ENCODE peak calls at places on chromosomes 12 and 14, in six cellular contexts. One of them, this sample, is unnamed.

GRCh38 chr12:29026419-29026818 is 122.7 kb upstream of the FAR2 start:
- DNase-seq in K562: no peak
- DNase-seq in astrocyte of the cerebellum: peak; percentile 55
- DNase-seq in body of pancreas: no peak
- DNase-seq in HFFc6: no peak
- DNase-seq in AG09309: no peak
- DNase-seq in this sample: no peak

GRCh38 chr12:57741413-57741789 is 2.9 kb upstream of the AGAP2 start:
- DNase-seq in K562: no peak
- DNase-seq in astrocyte of the cerebellum: no peak
- DNase-seq in body of pancreas: no peak
- DNase-seq in HFFc6: no peak
- DNase-seq in AG09309: no peak
- DNase-seq in this sample: no peak

GRCh38 chr12:72146495-72146894 is 125.7 kb upstream of the TRHDE start:
- DNase-seq in K562: no peak
- DNase-seq in astrocyte of the cerebellum: no peak
- DNase-seq in body of pancreas: no peak
- DNase-seq in HFFc6: no peak
- DNase-seq in AG09309: no peak
- DNase-seq in this sample: no peak

GRCh38 chr12:78398750-78399149 is 465.8 kb upstream of the SYT1 start:
- DNase-seq in K562: no peak
- DNase-seq in astrocyte of the cerebellum: no peak
- DNase-seq in body of pancreas: no peak
- DNase-seq in HFFc6: no peak
- DNase-seq in AG09309: no peak
- DNase-seq in this sample: no peak

GRCh38 chr14:58104808-58105207 is 47.2 kb downstream of the ARMH4 start:
- DNase-seq in K562: no peak
- DNase-seq in astrocyte of the cerebellum: peak; percentile 84
- DNase-seq in body of pancreas: no peak
- DNase-seq in HFFc6: peak; percentile 74
- DNase-seq in AG09309: peak; percentile 18
- DNase-seq in this sample: no peak

GRCh38 chr14:97458302-97459137 is 661.3 kb downstream of the VRK1 start:
- DNase-seq in K562: no peak
- DNase-seq in astrocyte of the cerebellum: no peak
- DNase-seq in body of pancreas: peak; percentile 47
- DNase-seq in HFFc6: no peak
- DNase-seq in AG09309: no peak
- DNase-seq in this sample: no peak

GRCh38 chr12:100845095-100845494 is 50.5 kb downstream of the ANO4 start:
- DNase-seq in K562: no peak
- DNase-seq in astrocyte of the cerebellum: no peak
- DNase-seq in body of pancreas: no peak
- DNase-seq in HFFc6: no peak
- DNase-seq in AG09309: no peak
- DNase-seq in this sample: no peak

GRCh38 chr12:111784953-111785352 is 18.2 kb downstream of the ALDH2 start:
- DNase-seq in K562: no peak
- DNase-seq in astrocyte of the cerebellum: no peak
- DNase-seq in body of pancreas: no peak
- DNase-seq in HFFc6: no peak
- DNase-seq in AG09309: no peak
- DNase-seq in this sample: no peak

GRCh38 chr14:37711499-37712475 is 116.4 kb downstream of the TTC6 start:
- DNase-seq in K562: no peak
- DNase-seq in astrocyte of the cerebellum: no peak
- DNase-seq in body of pancreas: no peak
- DNase-seq in HFFc6: no peak
- DNase-seq in AG09309: no peak
- DNase-seq in this sample: no peak

GRCh38 chr12:62934799-62935674 is at the start of gene PPM1H:
- DNase-seq in K562: peak; percentile 88
- DNase-seq in astrocyte of the cerebellum: no peak
- DNase-seq in body of pancreas: peak; percentile 95
- DNase-seq in HFFc6: peak; percentile 30
- DNase-seq in AG09309: no peak
- DNase-seq in this sample: peak; percentile 29
- TF ChIP-seq CTCF in K562: peak; percentile 68
- TF ChIP-seq CTCF in astrocyte of the cerebellum: peak; percentile 36
- TF ChIP-seq CTCF in body of pancreas: peak; percentile 94
- TF ChIP-seq CTCF in HFFc6: peak; percentile 74
- TF ChIP-seq CTCF in AG09309: peak; percentile 23
- TF ChIP-seq CTCF in this sample: no peak

GRCh38 chr12:104458645-104459555 is 2.2 kb downstream of the CHST11 start:
- DNase-seq in K562: no peak
- DNase-seq in astrocyte of the cerebellum: no peak
- DNase-seq in body of pancreas: peak; percentile 29
- DNase-seq in HFFc6: no peak
- DNase-seq in AG09309: no peak
- DNase-seq in this sample: no peak
- TF ChIP-seq CTCF in K562: no peak
- TF ChIP-seq CTCF in astrocyte of the cerebellum: no peak
- TF ChIP-seq CTCF in body of pancreas: no peak
- TF ChIP-seq CTCF in HFFc6: no peak
- TF ChIP-seq CTCF in AG09309: peak; percentile 18
- TF ChIP-seq CTCF in this sample: no peak

DNA sequence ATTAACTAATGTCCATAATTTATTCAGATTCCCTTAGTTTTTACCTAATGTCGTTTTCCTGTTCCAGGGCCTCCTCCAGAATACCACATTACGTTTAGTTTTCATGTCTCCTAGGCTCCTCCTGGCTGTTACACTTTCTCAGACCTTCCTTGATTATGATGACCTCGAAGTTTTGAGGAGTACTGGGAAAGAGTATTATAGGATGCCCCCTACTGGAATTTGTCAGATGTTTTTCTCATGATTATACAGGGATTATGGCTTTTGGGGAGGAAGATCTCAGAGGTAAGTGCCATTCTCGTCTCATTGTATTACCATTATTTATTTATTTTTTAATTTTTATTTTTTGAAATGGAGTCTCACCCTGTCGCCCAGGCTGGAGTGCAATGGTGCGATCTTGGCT is 17.7 kb upstream of the C1S start:
- DNase-seq in K562: peak; percentile 64
- DNase-seq in astrocyte of the cerebellum: no peak
- DNase-seq in body of pancreas: no peak
- DNase-seq in HFFc6: peak; percentile 41
- DNase-seq in AG09309: no peak
- DNase-seq in this sample: no peak
- TF ChIP-seq CTCF in K562: peak; percentile 54
- TF ChIP-seq CTCF in astrocyte of the cerebellum: peak; percentile 32
- TF ChIP-seq CTCF in body of pancreas: peak; percentile 80
- TF ChIP-seq CTCF in HFFc6: peak; percentile 76
- TF ChIP-seq CTCF in AG09309: peak; percentile 41
- TF ChIP-seq CTCF in this sample: no peak

GRCh38 chr12:132478845-132479244 is 11.1 kb upstream of the FBRSL1 start:
- DNase-seq in K562: no peak
- DNase-seq in astrocyte of the cerebellum: no peak
- DNase-seq in body of pancreas: no peak
- DNase-seq in HFFc6: no peak
- DNase-seq in AG09309: no peak
- DNase-seq in this sample: no peak
- TF ChIP-seq CTCF in K562: peak; percentile 65
- TF ChIP-seq CTCF in astrocyte of the cerebellum: no peak
- TF ChIP-seq CTCF in body of pancreas: no peak
- TF ChIP-seq CTCF in HFFc6: peak; percentile 43
- TF ChIP-seq CTCF in AG09309: peak; percentile 14
- TF ChIP-seq CTCF in this sample: no peak

GRCh38 chr14:90809530-90810312 is 6.5 kb downstream of the TTC7B start:
- DNase-seq in K562: no peak
- DNase-seq in astrocyte of the cerebellum: no peak
- DNase-seq in body of pancreas: no peak
- DNase-seq in HFFc6: no peak
- DNase-seq in AG09309: no peak
- DNase-seq in this sample: no peak
- TF ChIP-seq CTCF in K562: no peak
- TF ChIP-seq CTCF in astrocyte of the cerebellum: no peak
- TF ChIP-seq CTCF in body of pancreas: no peak
- TF ChIP-seq CTCF in HFFc6: no peak
- TF ChIP-seq CTCF in AG09309: no peak
- TF ChIP-seq CTCF in this sample: no peak

GRCh38 chr14:102789349-102789748 is 12.1 kb downstream of the TRAF3 start:
- DNase-seq in K562: no peak
- DNase-seq in astrocyte of the cerebellum: no peak
- DNase-seq in body of pancreas: no peak
- DNase-seq in HFFc6: no peak
- DNase-seq in AG09309: no peak
- DNase-seq in this sample: no peak
- TF ChIP-seq CTCF in K562: no peak
- TF ChIP-seq CTCF in astrocyte of the cerebellum: no peak
- TF ChIP-seq CTCF in body of pancreas: no peak
- TF ChIP-seq CTCF in HFFc6: no peak
- TF ChIP-seq CTCF in AG09309: no peak
- TF ChIP-seq CTCF in this sample: no peak

DNA sequence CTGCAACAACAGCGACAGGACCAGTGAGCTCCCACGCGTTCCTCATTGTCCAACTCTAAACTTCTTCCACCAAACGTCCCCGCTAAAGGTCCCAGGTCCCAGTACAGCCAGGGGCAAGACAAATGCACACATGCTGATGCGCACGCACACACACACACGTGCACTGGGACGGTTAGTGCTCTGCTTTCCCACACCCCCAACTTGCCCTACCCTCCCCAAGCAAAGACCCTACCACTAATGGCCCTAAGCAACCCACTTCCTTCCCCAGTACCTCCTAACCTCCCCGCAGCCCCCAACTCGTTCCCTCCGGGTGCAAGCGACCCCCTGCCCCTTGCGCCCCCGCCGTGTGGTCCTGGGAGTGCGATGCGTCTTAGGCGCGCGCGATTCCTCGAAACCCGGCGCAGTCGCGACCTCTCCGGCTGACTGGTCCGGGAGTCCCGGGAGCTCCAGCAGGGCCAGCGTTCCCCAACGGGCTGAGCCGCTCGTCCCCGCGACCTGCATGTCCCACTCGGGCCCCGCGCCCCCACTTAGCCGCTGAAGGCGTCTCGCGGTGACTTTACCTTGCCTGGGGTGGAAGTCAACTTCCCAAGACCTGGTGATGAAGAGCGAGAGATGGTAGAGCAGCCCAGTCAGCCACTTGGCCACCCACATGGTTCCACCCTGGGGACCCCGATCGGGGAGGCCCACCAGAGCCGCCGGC is 582 bp downstream of the ADAMTS20 start:
- DNase-seq in K562: no peak
- DNase-seq in astrocyte of the cerebellum: no peak
- DNase-seq in body of pancreas: no peak
- DNase-seq in HFFc6: no peak
- DNase-seq in AG09309: no peak
- DNase-seq in this sample: no peak
- TF ChIP-seq CTCF in K562: no peak
- TF ChIP-seq CTCF in astrocyte of the cerebellum: no peak
- TF ChIP-seq CTCF in body of pancreas: no peak
- TF ChIP-seq CTCF in HFFc6: no peak
- TF ChIP-seq CTCF in AG09309: no peak
- TF ChIP-seq CTCF in this sample: no peak

DNA sequence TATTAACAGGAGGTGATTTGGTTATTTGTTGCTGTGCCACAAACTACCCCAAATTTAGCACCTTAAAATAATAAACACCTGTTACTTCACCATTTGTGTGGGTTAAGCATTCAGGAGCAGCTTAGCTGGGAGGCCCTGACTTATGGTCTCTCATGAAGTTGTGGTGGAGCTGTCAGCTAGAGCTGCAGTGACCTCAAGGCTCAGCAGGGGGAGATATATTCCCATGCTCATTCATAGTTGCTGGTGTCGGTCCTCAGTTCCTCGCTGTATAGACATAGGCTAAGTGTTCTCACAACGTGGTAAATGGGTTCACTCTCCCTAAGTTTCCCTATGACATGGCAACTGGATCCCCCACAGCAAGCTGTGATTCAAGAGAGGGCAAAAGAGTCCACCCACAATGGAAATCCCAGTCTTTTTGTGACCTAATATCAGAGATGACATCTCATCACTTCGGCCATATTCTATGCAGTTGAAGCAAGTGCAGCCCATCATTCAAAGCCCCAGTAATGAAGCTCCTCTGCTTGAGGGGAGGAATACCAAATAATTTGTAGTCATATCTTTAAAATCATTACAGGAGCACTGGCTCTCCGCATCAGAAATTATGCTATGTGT is 41.1 kb downstream of the PRB3 start:
- DNase-seq in K562: peak; percentile 50
- DNase-seq in astrocyte of the cerebellum: peak; percentile 9
- DNase-seq in body of pancreas: peak; percentile 38
- DNase-seq in HFFc6: peak; percentile 19
- DNase-seq in AG09309: no peak
- DNase-seq in this sample: no peak
- TF ChIP-seq CTCF in K562: peak; percentile 57
- TF ChIP-seq CTCF in astrocyte of the cerebellum: peak; percentile 65
- TF ChIP-seq CTCF in body of pancreas: peak; percentile 47
- TF ChIP-seq CTCF in HFFc6: peak; percentile 75
- TF ChIP-seq CTCF in AG09309: peak; percentile 62
- TF ChIP-seq CTCF in this sample: no peak

GRCh38 chr14:67853748-67854147 is 34.2 kb downstream of the RAD51B start:
- DNase-seq in K562: no peak
- DNase-seq in astrocyte of the cerebellum: no peak
- DNase-seq in body of pancreas: no peak
- DNase-seq in HFFc6: no peak
- DNase-seq in AG09309: no peak
- DNase-seq in this sample: no peak

GRCh38 chr14:67859169-67859749 is 39.7 kb downstream of the RAD51B start:
- DNase-seq in K562: no peak
- DNase-seq in astrocyte of the cerebellum: no peak
- DNase-seq in body of pancreas: no peak
- DNase-seq in HFFc6: no peak
- DNase-seq in AG09309: no peak
- DNase-seq in this sample: no peak

GRCh38 chr14:67856806-67857205 is 37.2 kb downstream of the RAD51B start:
- DNase-seq in K562: no peak
- DNase-seq in astrocyte of the cerebellum: peak; percentile 82
- DNase-seq in body of pancreas: no peak
- DNase-seq in HFFc6: no peak
- DNase-seq in AG09309: peak; percentile 7
- DNase-seq in this sample: no peak

GRCh38 chr14:67853207-67853606 is 33.6 kb downstream of the RAD51B start:
- DNase-seq in K562: no peak
- DNase-seq in astrocyte of the cerebellum: no peak
- DNase-seq in body of pancreas: no peak
- DNase-seq in HFFc6: no peak
- DNase-seq in AG09309: no peak
- DNase-seq in this sample: no peak

DNA sequence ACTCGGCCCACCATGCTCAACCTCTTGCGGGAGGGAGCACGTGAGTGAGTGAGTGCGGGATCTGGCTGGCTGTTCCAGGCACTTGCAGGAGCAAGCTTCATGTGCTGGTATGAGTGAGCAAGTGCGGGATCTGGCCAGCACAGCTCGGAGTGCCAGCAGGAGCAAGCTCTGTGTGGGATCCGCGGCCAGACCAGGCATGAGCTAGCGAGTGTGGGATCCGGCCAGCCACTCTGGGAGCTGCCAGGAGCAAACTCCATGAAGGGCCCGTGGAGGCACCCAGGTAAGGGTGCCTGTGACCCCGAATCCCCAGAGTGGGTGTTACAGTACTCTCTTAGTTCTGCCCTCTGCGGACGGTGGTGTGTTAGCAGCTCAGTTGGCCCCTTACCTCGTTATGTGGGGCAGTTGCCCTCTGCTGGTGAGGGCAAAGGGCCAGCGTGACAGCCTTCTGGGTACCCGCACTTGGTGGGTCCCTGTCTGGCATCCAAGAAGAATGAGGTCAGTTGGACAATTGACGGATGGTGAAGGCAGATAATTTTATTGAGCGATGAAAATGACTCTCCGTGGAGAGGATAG is 38.3 kb downstream of the RAD51B start:
- DNase-seq in K562: no peak
- DNase-seq in astrocyte of the cerebellum: no peak
- DNase-seq in body of pancreas: no peak
- DNase-seq in HFFc6: no peak
- DNase-seq in AG09309: no peak
- DNase-seq in this sample: no peak
- TF ChIP-seq CTCF in K562: no peak
- TF ChIP-seq CTCF in astrocyte of the cerebellum: no peak
- TF ChIP-seq CTCF in body of pancreas: no peak
- TF ChIP-seq CTCF in HFFc6: no peak
- TF ChIP-seq CTCF in AG09309: no peak
- TF ChIP-seq CTCF in this sample: no peak